ENCODE peak calls at places on chromosome 9, in five cellular contexts. One of them, this sample, is unnamed.
A peak's percentile ranks its signal among the peaks of the same experiment; 100 is the strongest.

GRCh38 chr9:99183616-99184015 is 38.1 kb downstream of the ALG2 start:
- DNase-seq in upper lobe of right lung: no peak
- DNase-seq in cardiac fibroblast: no peak
- DNase-seq in coronary artery: no peak
- DNase-seq in foreskin fibroblast: no peak
- DNase-seq in this sample: no peak

GRCh38 chr9:134374301-134375010 is 48.2 kb downstream of the RXRA start:
- DNase-seq in upper lobe of right lung: peak; percentile 84
- DNase-seq in cardiac fibroblast: no peak
- DNase-seq in coronary artery: no peak
- DNase-seq in foreskin fibroblast: no peak
- DNase-seq in this sample: peak; percentile 74

GRCh38 chr9:124696101-124696500 is 75.0 kb downstream of the NR6A1 start:
- DNase-seq in upper lobe of right lung: no peak
- DNase-seq in cardiac fibroblast: peak; percentile 74
- DNase-seq in coronary artery: no peak
- DNase-seq in foreskin fibroblast: peak; percentile 12
- DNase-seq in this sample: no peak

GRCh38 chr9:84072621-84073180 is 92.1 kb downstream of the RMI1 start:
- DNase-seq in upper lobe of right lung: no peak
- DNase-seq in cardiac fibroblast: no peak
- DNase-seq in coronary artery: no peak
- DNase-seq in foreskin fibroblast: no peak
- DNase-seq in this sample: no peak

GRCh38 chr9:20835364-20836286 is 151.6 kb downstream of the FOCAD start:
- DNase-seq in upper lobe of right lung: no peak
- DNase-seq in cardiac fibroblast: peak; percentile 31
- DNase-seq in coronary artery: no peak
- DNase-seq in foreskin fibroblast: no peak
- DNase-seq in this sample: peak; percentile 31

GRCh38 chr9:692636-693459 is 148.6 kb upstream of the DMRT1 start:
- DNase-seq in upper lobe of right lung: no peak
- DNase-seq in cardiac fibroblast: no peak
- DNase-seq in coronary artery: no peak
- DNase-seq in foreskin fibroblast: no peak
- DNase-seq in this sample: no peak

GRCh38 chr9:113715086-113715485 is 161.0 kb upstream of the ZNF618 start:
- DNase-seq in upper lobe of right lung: no peak
- DNase-seq in cardiac fibroblast: peak; percentile 58
- DNase-seq in coronary artery: no peak
- DNase-seq in foreskin fibroblast: peak; percentile 36
- DNase-seq in this sample: no peak

GRCh38 chr9:133103183-133103986 is 17.7 kb downstream of the RALGDS start:
- DNase-seq in upper lobe of right lung: peak; percentile 84
- DNase-seq in cardiac fibroblast: peak; percentile 44
- DNase-seq in coronary artery: peak; percentile 80
- DNase-seq in foreskin fibroblast: no peak
- DNase-seq in this sample: peak; percentile 46

GRCh38 chr9:98861881-98862501 is 54.5 kb downstream of the GALNT12 start:
- DNase-seq in upper lobe of right lung: no peak
- DNase-seq in cardiac fibroblast: peak; percentile 98
- DNase-seq in coronary artery: no peak
- DNase-seq in foreskin fibroblast: peak; percentile 93
- DNase-seq in this sample: peak; percentile 98

GRCh38 chr9:86040281-86041155 is 58.8 kb downstream of the GOLM1 start:
- DNase-seq in upper lobe of right lung: no peak
- DNase-seq in cardiac fibroblast: no peak
- DNase-seq in coronary artery: no peak
- DNase-seq in foreskin fibroblast: no peak
- DNase-seq in this sample: no peak

GRCh38 chr9:37675661-37676060 is 24.9 kb downstream of the FRMPD1 start:
- DNase-seq in upper lobe of right lung: no peak
- DNase-seq in cardiac fibroblast: no peak
- DNase-seq in coronary artery: no peak
- DNase-seq in foreskin fibroblast: no peak
- DNase-seq in this sample: no peak

GRCh38 chr9:16928179-16928945 is 57.9 kb upstream of the BNC2 start:
- DNase-seq in upper lobe of right lung: no peak
- DNase-seq in cardiac fibroblast: peak; percentile 33
- DNase-seq in coronary artery: no peak
- DNase-seq in foreskin fibroblast: peak; percentile 34
- DNase-seq in this sample: peak; percentile 86

GRCh38 chr9:98215266-98215665 is 22.8 kb upstream of the CORO2A start:
- DNase-seq in upper lobe of right lung: no peak
- DNase-seq in cardiac fibroblast: no peak
- DNase-seq in coronary artery: no peak
- DNase-seq in foreskin fibroblast: peak; percentile 53
- DNase-seq in this sample: no peak

GRCh38 chr9:27367175-27367798 is 70.3 kb upstream of the EQTN start:
- DNase-seq in upper lobe of right lung: no peak
- DNase-seq in cardiac fibroblast: no peak
- DNase-seq in coronary artery: no peak
- DNase-seq in foreskin fibroblast: no peak
- DNase-seq in this sample: no peak

GRCh38 chr9:2785060-2785459 is 58.8 kb downstream of the PUM3 start:
- DNase-seq in upper lobe of right lung: no peak
- DNase-seq in cardiac fibroblast: peak; percentile 31
- DNase-seq in coronary artery: no peak
- DNase-seq in foreskin fibroblast: peak; percentile 24
- DNase-seq in this sample: no peak

DNA sequence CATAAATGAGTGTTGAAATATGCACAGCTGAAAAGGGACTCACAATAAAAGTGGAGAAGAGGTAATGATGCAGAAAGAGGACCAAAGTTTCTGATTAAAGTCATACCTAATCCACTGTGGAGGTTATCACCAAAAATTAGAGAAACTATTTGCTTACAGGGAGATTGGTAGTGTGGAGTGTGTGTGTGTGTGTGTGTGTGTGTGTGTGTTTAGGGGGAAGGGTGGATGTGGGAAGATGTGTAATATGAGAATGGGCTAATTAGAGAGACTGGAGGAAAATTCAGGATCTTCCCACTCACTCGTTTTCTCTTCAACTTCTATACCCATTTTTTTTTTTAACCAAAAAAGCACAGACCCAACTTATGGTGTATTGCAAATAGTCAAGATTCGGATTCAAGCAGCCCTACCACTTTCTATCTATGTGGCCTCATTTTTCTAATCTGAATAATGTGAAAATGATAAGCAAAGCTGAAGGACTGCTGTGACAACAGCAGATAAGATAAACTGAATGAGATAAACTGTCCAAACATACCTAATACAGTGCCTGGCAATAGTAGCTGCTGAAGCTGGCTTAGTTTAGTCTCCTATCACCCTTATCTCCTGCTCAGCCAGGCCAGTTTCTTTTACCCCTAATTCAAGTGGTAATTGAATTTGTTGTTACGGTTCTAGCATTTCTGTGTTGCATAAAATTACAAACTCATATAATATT is 501.1 kb downstream of the KDM4C start:
- DNase-seq in upper lobe of right lung: no peak
- DNase-seq in cardiac fibroblast: no peak
- DNase-seq in coronary artery: no peak
- DNase-seq in foreskin fibroblast: no peak
- DNase-seq in this sample: no peak
- H3K4me3 ChIP-seq in upper lobe of right lung: no peak overlapping the region
- H3K4me3 ChIP-seq in cardiac fibroblast: no peak overlapping the region
- H3K4me3 ChIP-seq in coronary artery: no peak overlapping the region
- H3K4me3 ChIP-seq in foreskin fibroblast: no peak overlapping the region
- H3K4me3 ChIP-seq in this sample: no peak overlapping the region

DNA sequence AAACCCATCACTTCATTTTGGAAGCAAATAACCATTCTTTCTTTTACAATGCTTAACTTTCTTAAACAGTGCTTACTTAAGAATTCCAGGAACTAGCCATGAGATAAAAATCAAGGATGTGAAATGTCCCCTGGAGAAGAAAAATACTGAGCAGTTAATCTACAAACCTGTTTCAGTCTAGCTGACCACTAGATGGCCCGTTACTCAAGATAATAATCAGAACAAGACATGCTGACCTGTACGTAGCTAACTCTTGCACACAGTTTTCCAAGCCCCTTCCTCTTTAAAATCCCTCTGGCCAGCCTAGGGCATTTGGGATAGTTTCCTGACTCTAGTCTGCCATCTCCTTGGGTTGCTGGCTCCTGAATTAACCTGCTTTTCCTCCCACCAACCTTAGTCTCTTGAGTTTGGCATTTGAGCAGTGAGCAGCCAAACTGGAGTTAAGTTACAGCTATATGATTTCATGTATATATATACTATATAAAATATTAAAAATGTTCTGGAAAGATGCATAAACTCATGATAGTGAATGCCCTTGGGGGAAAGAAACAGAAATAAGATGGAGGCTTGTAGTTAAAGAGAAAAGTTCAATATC is 59.3 kb upstream of the TRAF1 start:
- DNase-seq in upper lobe of right lung: no peak
- DNase-seq in cardiac fibroblast: peak; percentile 83
- DNase-seq in coronary artery: no peak
- DNase-seq in foreskin fibroblast: peak; percentile 28
- DNase-seq in this sample: peak; percentile 69
- TF ChIP-seq CTCF in upper lobe of right lung: peak; percentile 52
- TF ChIP-seq CTCF in cardiac fibroblast: peak; percentile 63
- TF ChIP-seq CTCF in coronary artery: no peak
- TF ChIP-seq CTCF in foreskin fibroblast: peak; percentile 54
- TF ChIP-seq CTCF in this sample: peak; percentile 55

DNA sequence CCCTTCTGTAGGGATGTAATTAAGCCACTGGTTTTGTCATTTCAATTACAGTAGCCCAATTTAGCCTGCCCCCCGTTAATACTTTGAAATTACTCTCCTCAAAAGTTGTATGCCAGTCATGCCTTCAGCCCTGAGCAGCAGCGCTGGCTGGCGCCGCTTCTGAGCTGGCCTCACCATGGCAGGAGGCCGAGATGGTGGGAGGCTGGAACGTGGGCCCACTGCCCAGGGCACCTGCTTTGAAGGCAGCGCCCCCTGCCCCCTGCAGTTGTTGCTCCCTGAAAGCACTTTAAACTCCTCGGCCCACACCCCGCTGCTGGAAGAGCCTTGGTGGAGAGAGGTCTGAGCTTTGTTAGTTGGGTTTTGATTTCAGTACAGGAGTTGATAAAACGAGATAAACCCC is 9.2 kb downstream of the MVB12B start:
- DNase-seq in upper lobe of right lung: no peak
- DNase-seq in cardiac fibroblast: no peak
- DNase-seq in coronary artery: no peak
- DNase-seq in foreskin fibroblast: no peak
- DNase-seq in this sample: no peak
- H3K4me3 ChIP-seq in upper lobe of right lung: peak overlapping the region; percentile 43
- H3K4me3 ChIP-seq in cardiac fibroblast: no peak overlapping the region
- H3K4me3 ChIP-seq in coronary artery: no peak overlapping the region
- H3K4me3 ChIP-seq in foreskin fibroblast: no peak overlapping the region
- H3K4me3 ChIP-seq in this sample: no peak overlapping the region

DNA sequence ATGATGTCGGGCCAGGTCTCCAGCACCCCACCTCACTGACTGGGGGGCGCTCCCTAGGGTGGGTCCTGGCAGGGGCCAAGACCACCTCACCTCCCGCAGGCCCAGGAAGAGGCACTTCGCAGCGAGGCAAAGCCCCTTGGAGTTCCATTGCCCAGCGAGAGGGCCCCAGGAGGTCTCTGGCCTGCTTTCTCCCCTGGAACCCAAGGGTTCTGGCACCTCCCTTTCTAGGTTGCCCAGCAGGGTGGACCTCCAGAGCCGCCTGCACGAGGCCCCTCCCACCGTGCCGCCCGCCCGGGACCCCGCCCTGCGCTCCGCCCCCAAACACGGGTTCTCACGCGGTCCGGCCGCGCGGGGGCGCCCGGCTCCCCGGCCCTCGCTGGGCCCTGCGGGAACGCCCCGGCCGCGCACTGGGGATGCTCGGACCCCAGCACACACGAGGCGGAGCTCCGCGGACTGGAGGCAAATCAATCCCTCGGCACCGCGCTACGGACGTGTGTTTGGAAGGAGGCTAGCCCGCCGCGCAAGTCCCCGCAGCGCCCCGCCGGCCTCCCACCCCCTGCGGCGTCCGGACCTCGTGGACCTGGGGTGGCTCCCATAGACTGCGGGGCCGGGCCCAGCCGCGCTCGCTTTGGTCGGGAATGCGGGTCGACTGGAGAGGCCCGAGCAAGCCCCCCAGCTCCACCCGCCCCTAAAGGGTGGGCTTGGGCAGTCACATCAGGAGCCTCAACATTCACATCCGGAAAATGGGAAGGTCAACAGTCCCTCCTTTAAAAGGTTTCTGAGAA is 99.5 kb upstream of the LMX1B start:
- DNase-seq in upper lobe of right lung: peak; percentile 85
- DNase-seq in cardiac fibroblast: peak; percentile 34
- DNase-seq in coronary artery: no peak
- DNase-seq in foreskin fibroblast: peak; percentile 27
- DNase-seq in this sample: peak; percentile 72
- TF ChIP-seq CTCF in upper lobe of right lung: peak; percentile 48
- TF ChIP-seq CTCF in cardiac fibroblast: no peak
- TF ChIP-seq CTCF in coronary artery: peak; percentile 21
- TF ChIP-seq CTCF in foreskin fibroblast: peak; percentile 7
- TF ChIP-seq CTCF in this sample: no peak

GRCh38 chr9:101098392-101098791 is 69.9 kb downstream of the PLPPR1 start:
- DNase-seq in upper lobe of right lung: no peak
- DNase-seq in cardiac fibroblast: no peak
- DNase-seq in coronary artery: no peak
- DNase-seq in foreskin fibroblast: no peak
- DNase-seq in this sample: no peak
- H3K4me3 ChIP-seq in upper lobe of right lung: no peak overlapping the region
- H3K4me3 ChIP-seq in cardiac fibroblast: no peak overlapping the region
- H3K4me3 ChIP-seq in coronary artery: no peak overlapping the region
- H3K4me3 ChIP-seq in foreskin fibroblast: no peak overlapping the region
- H3K4me3 ChIP-seq in this sample: no peak overlapping the region

GRCh38 chr9:131281119-131281965 is 5.0 kb upstream of the FAM78A start:
- DNase-seq in upper lobe of right lung: no peak
- DNase-seq in cardiac fibroblast: no peak
- DNase-seq in coronary artery: no peak
- DNase-seq in foreskin fibroblast: no peak
- DNase-seq in this sample: no peak
- TF ChIP-seq CTCF in upper lobe of right lung: no peak
- TF ChIP-seq CTCF in cardiac fibroblast: no peak
- TF ChIP-seq CTCF in coronary artery: no peak
- TF ChIP-seq CTCF in foreskin fibroblast: no peak
- TF ChIP-seq CTCF in this sample: no peak

DNA sequence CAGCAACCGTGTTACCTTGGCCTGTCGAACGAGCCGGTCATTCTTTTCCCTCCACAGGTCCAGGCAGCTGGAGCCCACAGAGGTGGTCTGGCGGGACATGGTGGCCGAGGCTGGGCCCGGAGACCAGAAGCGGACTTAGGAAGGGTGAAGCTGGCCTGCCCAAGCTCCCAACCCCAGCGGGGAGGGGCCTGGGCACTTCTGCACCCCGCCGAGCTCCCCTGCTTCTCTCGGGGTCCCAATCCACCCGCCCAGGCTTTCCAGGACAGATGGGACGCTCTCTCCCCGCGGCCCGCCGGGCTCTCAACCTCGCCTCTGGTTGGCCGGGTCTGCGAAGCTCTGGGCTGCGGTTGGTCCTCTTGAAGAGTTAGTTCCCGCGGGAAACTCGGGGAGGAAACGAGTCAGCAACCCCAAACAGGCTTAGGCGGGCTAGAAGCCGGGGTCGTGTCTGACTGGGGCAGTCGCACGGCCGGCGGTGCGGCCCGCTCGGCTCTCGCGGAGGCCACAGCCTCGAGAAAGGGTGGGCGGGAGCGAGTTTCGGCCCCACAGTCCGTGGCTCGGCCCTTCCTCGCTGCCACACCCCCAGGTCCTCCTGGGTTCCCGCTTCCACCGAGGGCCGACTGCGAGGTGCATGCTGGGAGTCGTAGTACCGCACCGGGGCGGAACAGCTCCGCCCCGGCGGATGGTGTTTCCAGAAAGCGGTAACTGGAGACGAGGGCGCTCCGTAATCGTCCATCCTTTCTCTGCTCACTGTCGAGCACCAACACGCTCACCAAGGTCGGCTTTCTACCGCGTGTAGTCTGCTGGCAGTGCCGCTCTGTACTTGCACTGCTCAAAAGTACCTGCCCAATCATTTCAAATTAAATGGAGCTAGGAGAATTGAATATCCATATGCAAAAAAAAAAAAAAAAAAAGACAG is at the start of gene FANCG:
- DNase-seq in upper lobe of right lung: peak; percentile 95
- DNase-seq in cardiac fibroblast: peak; percentile 93
- DNase-seq in coronary artery: peak; percentile 92
- DNase-seq in foreskin fibroblast: peak; percentile 93
- DNase-seq in this sample: peak; percentile 99
- H3K4me3 ChIP-seq in upper lobe of right lung: peak within 1 kb of the TSS; percentile 84
- H3K4me3 ChIP-seq in cardiac fibroblast: peak within 1 kb of the TSS; percentile 74
- H3K4me3 ChIP-seq in coronary artery: peak within 1 kb of the TSS; percentile 97
- H3K4me3 ChIP-seq in foreskin fibroblast: peak within 1 kb of the TSS; percentile 80
- H3K4me3 ChIP-seq in this sample: peak within 1 kb of the TSS; percentile 96

This sample was measured in NB4.